ENCODE peak calls at places on chromosomes 13 and 19, in nine cellular contexts. M is tibial nerve, W is neural crest cell, K is fibroblast of pulmonary artery, C is upper lobe of left lung, Q is esophagus muscularis mucosa, H is adrenal gland, X is psoas muscle, E is stomach. P is an unnamed sample.

GRCh38 chr13:31653730-31654129 is 85.6 kb upstream of the RXFP2 start:
- DNase-seq in M (no peak), W (no peak), K (no peak), C (no peak), Q (no peak), H (no peak), X (no peak), E (no peak), P (no peak)

GRCh38 chr13:86464193-86464592 is 665.0 kb upstream of the SLITRK6 start:
- DNase-seq in M (no peak), W (no peak), K (peak), C (no peak), Q (no peak), H (no peak), X (no peak), E (no peak), P (no peak)

GRCh38 chr13:66911411-66911939 is 318.7 kb downstream of the PCDH9 start:
- DNase-seq in M (no peak), W (no peak), K (no peak), C (no peak), Q (no peak), H (no peak), X (no peak), E (no peak), P (no peak)

GRCh38 chr19:33685541-33685940 is 63.8 kb downstream of the CHST8 start:
- DNase-seq in M (no peak), W (no peak), K (no peak), C (no peak), Q (no peak), H (no peak), X (no peak), E (no peak), P (no peak)

GRCh38 chr13:79541426-79542049 is 60.6 kb downstream of the NDFIP2 start:
- DNase-seq in M (peak), W (no peak), K (peak), C (no peak), Q (no peak), H (no peak), X (no peak), E (no peak), P (peak)

GRCh38 chr19:49421039-49421877 is 2.0 kb downstream of the PTH2 start:
- DNase-seq in M (peak), W (peak), K (peak), C (peak), Q (no peak), H (peak), X (peak), E (peak), P (peak)

GRCh38 chr19:45630463-45630862 is 8.7 kb downstream of the EML2 start:
- DNase-seq in M (no peak), W (no peak), K (peak), C (no peak), Q (no peak), H (no peak), X (no peak), E (no peak), P (peak)

GRCh38 chr13:66162470-66162869 is 1067.7 kb downstream of the PCDH9 start:
- DNase-seq in M (no peak), W (no peak), K (no peak), C (no peak), Q (no peak), H (no peak), X (no peak), E (no peak), P (no peak)

GRCh38 chr13:59982631-59983382 is 180.9 kb downstream of the DIAPH3 start:
- DNase-seq in M (no peak), W (no peak), K (peak), C (no peak), Q (no peak), H (no peak), X (no peak), E (no peak), P (no peak)

DNA sequence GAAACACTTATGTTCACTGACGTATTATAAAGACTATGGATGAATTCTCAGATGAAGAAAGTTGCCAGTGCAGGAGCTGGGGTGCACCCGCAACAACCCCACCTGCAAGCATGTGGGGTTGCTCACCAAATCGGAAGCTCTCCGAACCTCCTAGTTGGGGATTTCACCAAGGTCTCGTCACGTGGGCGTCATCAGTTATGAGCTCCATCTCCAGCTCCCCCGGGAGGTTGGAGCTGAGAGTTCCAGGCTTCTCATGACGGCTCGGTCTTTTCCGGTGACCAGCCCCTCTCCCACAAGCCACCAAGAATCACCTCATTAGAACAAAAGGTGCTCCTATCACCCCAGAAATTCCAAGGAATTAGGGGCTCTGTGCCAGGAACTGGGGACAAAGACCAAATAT is 46.1 kb upstream of the TUBGCP3 start:
- DNase-seq in M (no peak), W (no peak), K (no peak), C (no peak), Q (no peak), H (no peak), X (no peak), E (no peak), P (no peak)
- TF ChIP-seq CTCF in M (no peak), W (no peak), K (no peak), C (no peak), Q (no peak), H (no peak), X (no peak), E (no peak), P (no peak)

GRCh38 chr13:103537616-103538015 is 471.4 kb upstream of the SLC10A2 start:
- DNase-seq in M (no peak), W (no peak), K (no peak), C (no peak), Q (no peak), H (no peak), X (no peak), E (no peak), P (no peak)

GRCh38 chr13:103539721-103540120 is 473.5 kb upstream of the SLC10A2 start:
- DNase-seq in M (no peak), W (no peak), K (no peak), C (no peak), Q (no peak), H (no peak), X (no peak), E (no peak), P (no peak)

GRCh38 chr13:103540394-103540793 is 474.2 kb upstream of the SLC10A2 start:
- DNase-seq in M (no peak), W (no peak), K (no peak), C (no peak), Q (no peak), H (no peak), X (no peak), E (no peak), P (no peak)

GRCh38 chr13:103542648-103543047 is 476.4 kb upstream of the SLC10A2 start:
- DNase-seq in M (no peak), W (no peak), K (no peak), C (no peak), Q (no peak), H (no peak), X (no peak), E (no peak), P (no peak)

DNA sequence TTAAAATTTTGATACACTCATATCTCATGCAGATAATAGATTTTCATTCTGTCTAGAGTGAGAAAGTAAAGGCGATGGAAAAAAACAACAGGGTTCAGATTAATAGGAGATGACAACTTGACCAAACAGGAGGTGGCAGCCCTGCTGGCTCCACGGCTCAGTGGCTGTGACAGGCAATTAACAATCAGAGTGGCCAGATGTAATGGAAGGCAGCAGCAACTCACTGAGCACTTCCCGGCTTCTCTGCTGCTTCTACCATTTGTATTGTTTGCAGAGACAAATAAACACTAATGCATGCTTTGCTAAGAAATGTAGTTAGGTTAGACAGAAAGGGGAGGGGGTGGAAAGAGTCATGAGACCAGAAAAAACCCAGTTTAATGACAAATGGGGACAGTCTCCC is 473.0 kb upstream of the SLC10A2 start:
- DNase-seq in M (no peak), W (peak), K (no peak), C (no peak), Q (no peak), H (no peak), X (no peak), E (no peak), P (no peak)
- TF ChIP-seq CTCF in M (no peak), W (peak), K (no peak), C (no peak), Q (no peak), H (no peak), X (no peak), E (no peak), P (no peak)

GRCh38 chr19:8145969-8146368 is 3.4 kb downstream of the FBN3 start:
- DNase-seq in M (no peak), W (no peak), K (no peak), C (no peak), Q (no peak), H (no peak), X (no peak), E (no peak), P (no peak)
- TF ChIP-seq CTCF in M (no peak), W (no peak), K (no peak), C (no peak), Q (no peak), H (no peak), X (no peak), E (no peak), P (no peak)

DNA sequence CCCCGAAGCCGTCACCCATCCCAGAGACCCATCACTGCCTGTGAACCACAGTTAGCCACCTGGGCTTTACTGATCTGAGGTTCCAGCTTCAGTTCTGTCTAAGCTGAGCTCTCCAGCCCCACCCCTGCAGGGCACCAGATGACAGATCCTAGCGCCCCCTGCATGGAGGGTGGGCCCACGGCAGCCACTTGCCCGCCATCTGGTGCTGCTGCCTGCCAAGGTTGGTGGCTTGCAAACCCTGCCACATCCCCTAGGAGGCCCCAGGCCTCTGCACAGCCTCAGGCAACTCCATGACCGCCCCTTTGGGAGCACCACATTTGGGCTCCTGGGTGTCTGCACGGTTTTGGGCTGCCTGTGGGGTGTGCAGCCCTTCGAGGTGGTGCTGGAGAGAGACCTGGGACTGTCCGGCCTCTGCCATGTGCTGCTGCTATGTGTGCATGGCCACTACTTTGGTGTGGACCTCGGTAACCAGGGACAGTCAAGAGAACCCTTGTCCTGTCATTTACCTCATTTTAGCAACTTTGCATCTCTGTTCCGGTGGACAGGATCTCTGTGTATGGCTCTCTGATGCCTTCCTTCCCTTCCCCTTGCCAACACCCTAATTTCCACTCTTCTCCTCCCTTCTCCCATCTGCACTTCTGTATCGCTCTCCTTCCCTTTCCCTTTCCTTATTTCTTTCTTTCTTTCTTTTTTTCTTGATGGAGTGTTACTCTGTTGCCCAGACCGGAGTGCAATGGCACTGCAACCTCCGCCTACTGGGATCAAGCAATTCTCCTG is 17.4 kb upstream of the SDHAF1 start:
- DNase-seq in M (no peak), W (no peak), K (no peak), C (no peak), Q (no peak), H (no peak), X (no peak), E (no peak), P (no peak)
- TF ChIP-seq CTCF in M (no peak), W (peak), K (no peak), C (no peak), Q (no peak), H (no peak), X (no peak), E (no peak), P (no peak)

DNA sequence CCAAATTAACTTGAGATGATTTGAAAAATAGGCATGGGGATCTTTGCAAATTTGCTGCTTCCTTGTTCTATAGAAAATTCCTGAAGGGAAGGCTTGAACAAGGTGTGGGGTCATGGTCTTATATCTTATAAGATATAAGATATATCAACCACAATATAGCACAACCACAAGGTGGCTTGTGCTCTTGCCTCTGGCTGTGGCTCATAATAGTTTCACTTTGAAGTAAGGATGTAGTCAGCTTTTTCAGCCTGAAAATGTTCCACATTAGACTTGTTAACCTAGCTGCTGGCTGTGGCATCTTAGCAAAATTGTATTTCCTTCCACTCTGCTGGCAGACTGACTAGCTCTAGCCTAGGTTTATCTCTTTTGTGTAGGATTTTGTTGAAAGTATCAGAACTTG is 169.7 kb downstream of the KLF5 start:
- DNase-seq in M (no peak), W (no peak), K (peak), C (no peak), Q (no peak), H (no peak), X (no peak), E (no peak), P (no peak)
- TF ChIP-seq CTCF in M (no peak), W (no peak), K (peak), C (no peak), Q (no peak), H (no peak), X (no peak), E (no peak), P (no peak)